ENCODE peak calls at places on chromosomes 11 and 22, in eight cellular contexts. B is kidney epithelial cell; P is T-helper 17 cell; I is omental fat pad; R is GM06990; C is kidney tubule cell; Q is activated CD4-positive, alpha-beta T cell treated with anti-CD3 and anti-CD28 coated beads for 24 hours; N is stimulated activated effector memory CD8-positive, alpha-beta T cell treated with anti-CD3 and anti-CD28 coated beads, Interleukin-12 subunit alpha, Interleukin-12 subunit beta, amount 100 ng/mL, for 72 hours. M is an unnamed sample.

GRCh38 chr11:438101-438844 is 3.5 kb downstream of the ANO9 start:
- DNase-seq in B (no peak), P (no peak), I (no peak), R (no peak), C (no peak), Q (no peak), N (no peak), M (no peak)

GRCh38 chr11:26719289-26719688 is 2.6 kb downstream of the SLC5A12 start:
- DNase-seq in B (no peak), P (no peak), I (no peak), R (no peak), C (no peak), Q (no peak), N (no peak), M (no peak)

GRCh38 chr11:94131363-94132115 is 2.9 kb downstream of the PANX1 start:
- DNase-seq in B (no peak), P (no peak), I (no peak), R (no peak), C (peak), Q (no peak), N (no peak), M (no peak)

GRCh38 chr11:74806267-74806666 is 57.6 kb downstream of the RNF169 start:
- DNase-seq in B (no peak), P (no peak), I (no peak), R (no peak), C (no peak), Q (no peak), N (no peak), M (no peak)

GRCh38 chr11:128848815-128849455 is 18.2 kb downstream of the KCNJ1 start:
- DNase-seq in B (no peak), P (peak), I (peak), R (peak), C (peak), Q (peak), N (peak), M (peak)

GRCh38 chr11:17591293-17591692 is 44.2 kb downstream of the OTOG start:
- DNase-seq in B (no peak), P (no peak), I (no peak), R (no peak), C (no peak), Q (no peak), N (no peak), M (no peak)

GRCh38 chr11:1171985-1172728 is 14.4 kb downstream of the MUC5AC start:
- DNase-seq in B (no peak), P (no peak), I (no peak), R (peak), C (no peak), Q (no peak), N (no peak), M (peak)

GRCh38 chr22:36860821-36861659 is at the start of gene NCF4:
- DNase-seq in B (no peak), P (peak), I (no peak), R (peak), C (no peak), Q (no peak), N (peak), M (peak)

GRCh38 chr11:18209058-18209457 is 27.5 kb downstream of the SAA4 start:
- DNase-seq in B (no peak), P (no peak), I (no peak), R (no peak), C (no peak), Q (no peak), N (no peak), M (no peak)

GRCh38 chr11:125314264-125315087 is 149.9 kb downstream of the PKNOX2 start:
- DNase-seq in B (no peak), P (no peak), I (no peak), R (no peak), C (no peak), Q (no peak), N (no peak), M (no peak)

GRCh38 chr22:30649430-30650007 is 13.9 kb downstream of the SLC35E4 start:
- DNase-seq in B (peak), P (no peak), I (peak), R (peak), C (peak), Q (peak), N (peak), M (peak)

GRCh38 chr11:132658696-132659095 is 873.6 kb downstream of the OPCML start:
- DNase-seq in B (no peak), P (no peak), I (no peak), R (no peak), C (no peak), Q (no peak), N (no peak), M (no peak)

GRCh38 chr11:102452461-102453285 is at the start of gene TMEM123:
- DNase-seq in B (no peak), P (peak), I (peak), R (peak), C (peak), Q (peak), N (peak), M (peak)

GRCh38 chr11:31800398-31801265 is 10.5 kb downstream of the PAX6 start:
- DNase-seq in B (no peak), P (no peak), I (no peak), R (no peak), C (no peak), Q (no peak), N (no peak), M (no peak)

GRCh38 chr11:1785749-1786261 is 22.1 kb upstream of the CTSD start:
- DNase-seq in B (no peak), P (no peak), I (no peak), R (no peak), C (no peak), Q (no peak), N (no peak), M (no peak)

GRCh38 chr22:39546889-39547586 is 14.5 kb upstream of the RPS19BP1 start:
- DNase-seq in B (no peak), P (no peak), I (no peak), R (no peak), C (peak), Q (no peak), N (no peak), M (no peak)

GRCh38 chr11:5690216-5690615 is 626 bp downstream of the TRIM22 start:
- DNase-seq in B (no peak), P (no peak), I (no peak), R (no peak), C (peak), Q (no peak), N (no peak), M (no peak)

GRCh38 chr22:37185646-37186227 is 2.3 kb downstream of the C1QTNF6 start:
- DNase-seq in B (no peak), P (no peak), I (no peak), R (no peak), C (no peak), Q (no peak), N (no peak), M (peak)

GRCh38 chr11:57155400-57155799 is 26.4 kb upstream of the LRRC55 start:
- DNase-seq in B (no peak), P (no peak), I (no peak), R (no peak), C (peak), Q (no peak), N (no peak), M (no peak)

GRCh38 chr22:20885017-20885556 is 26.3 kb downstream of the SNAP29 start:
- DNase-seq in B (no peak), P (no peak), I (no peak), R (no peak), C (no peak), Q (no peak), N (no peak), M (no peak)

GRCh38 chr22:39214383-39215069 is 30.3 kb downstream of the PDGFB start:
- DNase-seq in B (peak), P (no peak), I (no peak), R (no peak), C (peak), Q (no peak), N (no peak), M (no peak)

GRCh38 chr11:57513911-57514537 is 1.5 kb downstream of the SLC43A1 start:
- DNase-seq in B (no peak), P (no peak), I (no peak), R (peak), C (no peak), Q (no peak), N (no peak), M (peak)

GRCh38 chr11:122922893-122923292 is 40.3 kb downstream of the JHY start:
- DNase-seq in B (no peak), P (no peak), I (no peak), R (no peak), C (peak), Q (no peak), N (no peak), M (no peak)

GRCh38 chr11:1927151-1928037 is 7.9 kb downstream of the TNNT3 start:
- DNase-seq in B (no peak), P (peak), I (no peak), R (no peak), C (no peak), Q (no peak), N (no peak), M (peak)

GRCh38 chr22:22753526-22754267 is 109.3 kb downstream of the GGTLC2 start:
- DNase-seq in B (no peak), P (peak), I (no peak), R (peak), C (peak), Q (peak), N (peak), M (no peak)

GRCh38 chr11:114774599-114775365 is 96.5 kb downstream of the NXPE2 start:
- DNase-seq in B (no peak), P (no peak), I (no peak), R (no peak), C (peak), Q (no peak), N (peak), M (no peak)

GRCh38 chr11:134584706-134585445 is 172.8 kb upstream of the B3GAT1 start:
- DNase-seq in B (no peak), P (no peak), I (no peak), R (no peak), C (peak), Q (no peak), N (no peak), M (no peak)

GRCh38 chr22:17974087-17974486 is 50.3 kb downstream of the MICAL3 start:
- DNase-seq in B (no peak), P (no peak), I (no peak), R (no peak), C (no peak), Q (no peak), N (no peak), M (no peak)

GRCh38 chr11:124329787-124330478 is 9.9 kb upstream of the OR8D2 start:
- DNase-seq in B (no peak), P (no peak), I (no peak), R (peak), C (no peak), Q (no peak), N (no peak), M (no peak)

GRCh38 chr11:1573077-1573846 is 1.2 kb upstream of the DUSP8 start:
- DNase-seq in B (no peak), P (no peak), I (no peak), R (no peak), C (peak), Q (no peak), N (no peak), M (no peak)

GRCh38 chr11:46951864-46952263 is 15.3 kb downstream of the CSTPP1 start:
- DNase-seq in B (no peak), P (no peak), I (no peak), R (no peak), C (no peak), Q (no peak), N (no peak), M (no peak)

M was measured in Right ventricle myocardium superior.